ENCODE peak calls at places on chromosomes 11 and 22, in eight cellular contexts. E, V, D, H, B, Y, R and U are unnamed samples.

GRCh38 chr22:31692186-31692886 is 30.3 kb upstream of the PISD start:
- DNase-seq in E (no peak), V (peak; percentile 74), D (no peak), H (no peak), B (no peak), Y (no peak), R (no peak), U (no peak)

GRCh38 chr11:94128171-94128745 is 383 bp upstream of the PANX1 start:
- DNase-seq in E (no peak), V (no peak), D (no peak), H (no peak), B (no peak), Y (no peak), R (no peak), U (peak; percentile 35)

GRCh38 chr22:36162127-36163034 is 1.8 kb upstream of the APOL3 start:
- DNase-seq in E (no peak), V (peak; percentile 33), D (no peak), H (no peak), B (no peak), Y (no peak), R (no peak), U (no peak)

GRCh38 chr11:56152333-56152732 is 7.8 kb downstream of the OR8K5 start:
- DNase-seq in E (no peak), V (no peak), D (no peak), H (no peak), B (no peak), Y (no peak), R (no peak), U (no peak)

GRCh38 chr11:129911298-129911697 is 15.9 kb upstream of the NFRKB start:
- DNase-seq in E (no peak), V (no peak), D (no peak), H (no peak), B (no peak), Y (no peak), R (no peak), U (no peak)

GRCh38 chr11:128686045-128686741 is 7.7 kb upstream of the FLI1 start:
- DNase-seq in E (no peak), V (peak; percentile 26), D (no peak), H (no peak), B (no peak), Y (no peak), R (no peak), U (no peak)

GRCh38 chr11:107496011-107496410 is 38.4 kb upstream of the CWF19L2 start:
- DNase-seq in E (no peak), V (no peak), D (no peak), H (no peak), B (no peak), Y (no peak), R (peak; percentile 13), U (no peak)

GRCh38 chr22:45072322-45072903 is 62.6 kb upstream of the PHF21B start:
- DNase-seq in E (peak; percentile 90), V (no peak), D (no peak), H (no peak), B (no peak), Y (no peak), R (peak; percentile 86), U (no peak)

GRCh38 chr22:29936186-29936585 is 53.2 kb downstream of the MTMR3 start:
- DNase-seq in E (no peak), V (no peak), D (no peak), H (no peak), B (no peak), Y (no peak), R (no peak), U (no peak)

GRCh38 chr11:131038597-131038996 is 122.3 kb upstream of the SNX19 start:
- DNase-seq in E (no peak), V (no peak), D (no peak), H (no peak), B (no peak), Y (no peak), R (no peak), U (no peak)

GRCh38 chr11:35276396-35276795 is 137.4 kb downstream of the CD44 start:
- DNase-seq in E (no peak), V (peak; percentile 41), D (no peak), H (no peak), B (no peak), Y (no peak), R (peak; percentile 95), U (peak; percentile 67)

GRCh38 chr11:85685820-85686459 is at the start of gene CCDC89:
- DNase-seq in E (no peak), V (no peak), D (peak; percentile 87), H (no peak), B (peak; percentile 46), Y (peak; percentile 77), R (no peak), U (peak; percentile 85)

GRCh38 chr22:50192056-50192824 is 6.5 kb downstream of the TRABD start:
- DNase-seq in E (no peak), V (peak; percentile 52), D (no peak), H (no peak), B (no peak), Y (no peak), R (no peak), U (no peak)

GRCh38 chr11:1542267-1542666 is 29.8 kb downstream of the DUSP8 start:
- DNase-seq in E (no peak), V (no peak), D (no peak), H (no peak), B (no peak), Y (no peak), R (no peak), U (no peak)

GRCh38 chr22:23269441-23270211 is 89.3 kb downstream of the BCR start:
- DNase-seq in E (no peak), V (no peak), D (no peak), H (no peak), B (no peak), Y (no peak), R (no peak), U (no peak)

GRCh38 chr22:40441761-40442364 is 71.5 kb downstream of the SGSM3 start:
- DNase-seq in E (no peak), V (no peak), D (no peak), H (no peak), B (no peak), Y (no peak), R (no peak), U (no peak)

GRCh38 chr11:105693075-105693474 is 83.2 kb downstream of the GRIA4 start:
- DNase-seq in E (no peak), V (no peak), D (no peak), H (no peak), B (no peak), Y (no peak), R (no peak), U (no peak)

GRCh38 chr22:20095521-20095920 is 15.5 kb downstream of the DGCR8 start:
- DNase-seq in E (no peak), V (no peak), D (no peak), H (no peak), B (no peak), Y (no peak), R (no peak), U (no peak)

GRCh38 chr11:17585911-17586695 is 39.0 kb downstream of the OTOG start:
- DNase-seq in E (peak; percentile 39), V (no peak), D (no peak), H (peak; percentile 30), B (no peak), Y (no peak), R (no peak), U (no peak)

GRCh38 chr11:107665016-107665415 is 46.8 kb downstream of the SLN start:
- DNase-seq in E (no peak), V (no peak), D (no peak), H (no peak), B (no peak), Y (no peak), R (no peak), U (no peak)

GRCh38 chr11:1288426-1289151 is 20.8 kb downstream of the TOLLIP start:
- DNase-seq in E (no peak), V (no peak), D (no peak), H (no peak), B (no peak), Y (peak; percentile 13), R (no peak), U (no peak)

GRCh38 chr11:69376155-69377028 is 82.4 kb downstream of the MYEOV start:
- DNase-seq in E (peak; percentile 54), V (no peak), D (no peak), H (peak; percentile 39), B (no peak), Y (peak; percentile 4), R (no peak), U (no peak)

GRCh38 chr22:38957808-38958207 is 399 bp downstream of the APOBEC3A start:
- DNase-seq in E (no peak), V (no peak), D (no peak), H (no peak), B (no peak), Y (no peak), R (no peak), U (no peak)

GRCh38 chr11:23502389-23502788 is 642.1 kb upstream of the CCDC179 start:
- DNase-seq in E (no peak), V (no peak), D (no peak), H (no peak), B (no peak), Y (no peak), R (no peak), U (no peak)
- H3K27ac ChIP-seq in E (no peak overlapping the region), V (no peak overlapping the region), D (no peak overlapping the region), H (no peak overlapping the region), B (no peak overlapping the region), Y (no peak overlapping the region), R (no peak overlapping the region), U (no peak overlapping the region)

DNA sequence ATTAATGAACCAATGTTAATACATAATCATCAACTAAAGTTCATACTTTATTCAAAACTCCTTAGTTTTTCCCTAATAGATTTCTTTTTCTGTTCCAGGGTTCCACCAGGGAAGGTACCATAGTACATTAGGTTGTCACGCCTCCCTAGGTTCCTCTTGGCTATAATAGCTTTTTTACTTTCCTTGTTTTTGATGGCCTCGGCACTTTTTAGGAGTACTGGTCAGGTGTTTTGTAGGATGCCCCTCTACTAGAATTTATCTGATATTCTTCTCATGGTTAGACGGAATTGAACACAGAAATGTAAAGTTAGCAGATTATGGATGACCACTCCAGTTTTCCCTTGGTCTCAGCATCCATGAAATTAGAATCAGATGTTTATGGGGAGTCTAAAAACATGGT is 34.0 kb downstream of the PARVA start:
- DNase-seq in E (no peak), V (no peak), D (no peak), H (no peak), B (no peak), Y (no peak), R (no peak), U (no peak)
- H3K27ac ChIP-seq in E (peak overlapping the region; percentile 72), V (no peak overlapping the region), D (no peak overlapping the region), H (peak overlapping the region; percentile 89), B (peak overlapping the region; percentile 82), Y (peak overlapping the region; percentile 61), R (peak overlapping the region; percentile 63), U (no peak overlapping the region)

DNA sequence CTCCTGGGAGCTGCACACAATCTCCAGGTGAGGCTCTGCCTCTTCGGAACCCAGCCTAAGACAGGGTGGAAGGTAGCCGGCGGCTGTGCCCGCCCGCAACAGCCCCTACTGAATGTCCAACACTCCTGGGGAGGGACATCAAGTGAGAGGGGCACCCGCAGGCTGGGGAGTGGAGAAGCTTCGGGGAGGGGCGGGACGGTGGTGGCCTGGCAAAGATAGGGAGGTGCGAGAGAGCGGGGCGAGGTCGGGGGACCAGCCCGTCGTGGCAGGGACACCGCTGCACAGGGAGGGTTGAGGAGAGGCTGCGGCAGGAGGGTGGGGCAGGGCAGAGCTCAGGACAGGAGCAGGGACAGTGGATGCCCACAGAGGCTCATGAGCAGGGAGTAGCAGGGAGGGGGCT is 8.9 kb upstream of the FADS3 start:
- DNase-seq in E (no peak), V (no peak), D (no peak), H (no peak), B (no peak), Y (no peak), R (no peak), U (no peak)
- H3K27ac ChIP-seq in E (no peak overlapping the region), V (no peak overlapping the region), D (no peak overlapping the region), H (peak overlapping the region; percentile 88), B (peak overlapping the region; percentile 96), Y (peak overlapping the region; percentile 61), R (no peak overlapping the region), U (no peak overlapping the region)

GRCh38 chr11:33868646-33869461 is 23.0 kb downstream of the LMO2 start:
- DNase-seq in E (peak; percentile 25), V (no peak), D (no peak), H (no peak), B (no peak), Y (no peak), R (no peak), U (no peak)
- H3K27ac ChIP-seq in E (no peak overlapping the region), V (no peak overlapping the region), D (peak overlapping the region; percentile 76), H (peak overlapping the region; percentile 84), B (peak overlapping the region; percentile 84), Y (peak overlapping the region; percentile 91), R (peak overlapping the region; percentile 43), U (peak overlapping the region; percentile 64)